ENCODE peak calls at places on chromosomes 2 and 18, in five cellular contexts. H is RWPE1, Q is cardiac muscle cell, T is prostate gland, P is lower lobe of right lung. O is an unnamed sample.

GRCh38 chr2:17772532-17772931 is 18.6 kb downstream of the GEN1 start:
- DNase-seq in P (no peak), Q (no peak), T (no peak), H (no peak), O (no peak)

GRCh38 chr18:11886629-11887028 is 21.5 kb downstream of the MPPE1 start:
- DNase-seq in T (no peak), Q (no peak), H (no peak), P (no peak), O (no peak)

GRCh38 chr2:119136093-119136492 is 22.5 kb downstream of the C1QL2 start:
- DNase-seq in P (no peak), T (no peak), H (no peak), Q (no peak), O (no peak)

GRCh38 chr2:45812039-45812500 is 160.6 kb downstream of the PRKCE start:
- DNase-seq in H (peak), Q (peak), P (no peak), T (no peak), O (no peak)

GRCh38 chr2:95298471-95299111 is 1.4 kb downstream of the KCNIP3 start:
- DNase-seq in Q (no peak), H (no peak), P (no peak), T (no peak), O (no peak)

GRCh38 chr2:240170354-240170735 is 29.9 kb upstream of the OTOS start:
- DNase-seq in P (no peak), Q (peak), H (no peak), T (no peak), O (no peak)

GRCh38 chr2:20668871-20669475 is 2.0 kb downstream of the GDF7 start:
- DNase-seq in Q (no peak), H (no peak), P (no peak), T (no peak), O (no peak)

GRCh38 chr2:205545971-205546370 is 136.3 kb upstream of the NRP2 start:
- DNase-seq in P (no peak), T (no peak), Q (no peak), H (no peak), O (no peak)

GRCh38 chr18:23879544-23879943 is 135.0 kb upstream of the TTC39C start:
- DNase-seq in Q (no peak), P (no peak), T (no peak), H (no peak), O (no peak)

GRCh38 chr18:23877371-23877770 is 137.2 kb upstream of the TTC39C start:
- DNase-seq in T (no peak), P (no peak), Q (no peak), H (no peak), O (no peak)

GRCh38 chr18:23879126-23879525 is 135.4 kb upstream of the TTC39C start:
- DNase-seq in T (no peak), P (no peak), H (no peak), Q (no peak), O (no peak)

GRCh38 chr18:23876921-23877320 is 137.6 kb upstream of the TTC39C start:
- DNase-seq in Q (no peak), T (no peak), H (no peak), P (no peak), O (no peak)

GRCh38 chr18:23878336-23878900 is 136.1 kb upstream of the TTC39C start:
- DNase-seq in H (no peak), Q (no peak), P (no peak), T (no peak), O (no peak)
- TF ChIP-seq CTCF in H (no peak), Q (no peak), P (no peak), T (no peak), O (no peak)

DNA sequence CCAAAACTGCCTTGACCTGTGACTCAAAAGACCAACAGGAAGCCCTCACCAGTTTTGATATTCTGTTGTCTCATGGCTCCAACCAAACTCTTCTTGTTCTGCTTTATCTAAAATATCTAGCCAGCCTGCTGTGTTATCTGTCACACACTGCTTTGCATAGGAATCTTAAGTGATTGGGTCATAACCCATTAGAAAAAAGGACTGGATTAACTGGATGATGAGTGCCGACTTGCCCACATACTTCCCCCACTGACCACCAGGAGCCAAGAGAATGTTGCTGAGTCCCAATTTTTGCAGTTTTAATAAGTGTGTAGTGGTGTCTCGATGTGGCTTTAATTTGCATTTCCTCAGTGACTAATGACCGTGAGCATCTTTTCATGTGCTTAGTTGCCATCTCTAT is 6.5 kb downstream of the MOGAT1 start:
- DNase-seq in T (no peak), H (no peak), Q (no peak), P (no peak), O (no peak)
- TF ChIP-seq CTCF in T (no peak), H (no peak), Q (no peak), P (no peak), O (no peak)

DNA sequence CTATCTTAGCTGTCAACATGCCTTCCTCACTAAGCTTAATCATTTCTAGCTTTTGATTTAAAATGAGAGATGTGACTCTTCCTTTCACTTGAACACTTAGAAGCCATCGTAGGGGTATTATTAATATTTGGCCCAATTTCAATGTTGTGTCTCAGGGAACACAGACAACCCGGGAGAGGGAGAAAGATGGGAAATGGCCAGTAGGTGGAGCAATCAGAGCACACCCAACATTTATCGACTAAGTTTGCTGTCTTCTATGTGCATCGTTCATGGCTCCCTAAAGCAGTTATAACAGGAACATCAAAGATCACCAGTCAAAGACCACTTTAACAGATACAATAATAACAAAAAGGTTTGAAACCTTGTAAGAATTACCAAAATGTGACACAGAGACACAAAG is 110.2 kb downstream of the OLA1 start:
- DNase-seq in P (no peak), H (no peak), Q (peak), T (no peak), O (no peak)
- TF ChIP-seq CTCF in P (peak), H (no peak), Q (peak), T (no peak), O (peak)

GRCh38 chr18:56083097-56083865 is 495.3 kb upstream of the TCF4 start:
- DNase-seq in Q (peak), P (no peak), T (no peak), H (no peak), O (peak)
- TF ChIP-seq CTCF in Q (peak), P (peak), T (no peak), H (no peak), O (peak)

GRCh38 chr2:83104202-83104601 is 1354.9 kb downstream of the SUCLG1 start:
- DNase-seq in T (no peak), Q (no peak), P (no peak), H (no peak), O (no peak)
- TF ChIP-seq CTCF in T (no peak), Q (no peak), P (no peak), H (no peak), O (no peak)

DNA sequence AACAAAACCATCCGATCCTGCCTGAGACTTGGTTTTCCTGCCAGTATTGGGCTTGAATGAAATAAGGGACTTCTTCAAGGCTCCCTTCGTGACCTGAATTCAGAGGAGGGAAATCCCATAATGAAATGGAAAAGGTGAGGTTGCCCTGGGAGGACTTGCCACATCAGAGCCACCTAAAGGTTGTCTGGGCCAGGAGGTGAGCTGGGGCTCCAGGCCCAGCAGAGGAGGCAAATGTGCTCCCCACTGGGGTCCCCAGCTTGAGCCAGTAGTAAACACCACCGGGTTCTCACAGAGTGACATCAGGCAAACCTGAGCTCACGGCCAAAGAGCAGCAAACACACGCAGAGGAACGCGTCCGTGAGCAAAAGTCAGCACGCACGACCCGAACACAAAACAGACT is 28.6 kb upstream of the CTDP1 start:
- DNase-seq in T (no peak), Q (no peak), P (no peak), H (no peak), O (no peak)
- TF ChIP-seq CTCF in T (no peak), Q (no peak), P (no peak), H (no peak), O (no peak)

O was measured in left ventricle myocardium inferior.